ENCODE peak calls at places on chromosomes 2 and 18, in four cellular contexts. R is HTR-8/SVneo, U is posterior vena cava, O is GM10248. F is an unnamed sample.

GRCh38 chr2:109440507-109441156 is 173.1 kb downstream of the SEPTIN10 start:
- DNase-seq in R (no peak), U (peak), O (no peak), F (peak)

GRCh38 chr18:36162981-36163380 is 24.3 kb upstream of the MOCOS start:
- DNase-seq in R (no peak), U (no peak), O (no peak), F (no peak)

GRCh38 chr18:67476585-67476984 is 39.9 kb downstream of the DSEL start:
- DNase-seq in R (no peak), U (no peak), O (no peak), F (no peak)

GRCh38 chr2:144331652-144332355 is 188.1 kb downstream of the ZEB2 start:
- DNase-seq in R (peak), U (peak), O (peak), F (peak)

GRCh38 chr2:205407984-205408383 is 274.3 kb upstream of the NRP2 start:
- DNase-seq in R (no peak), U (no peak), O (no peak), F (no peak)

GRCh38 chr18:12885500-12885899 is 1.5 kb upstream of the PTPN2 start:
- DNase-seq in R (no peak), U (no peak), O (no peak), F (no peak)

GRCh38 chr18:39462436-39462835 is 1896.8 kb upstream of the CELF4 start:
- DNase-seq in R (no peak), U (no peak), O (no peak), F (no peak)

GRCh38 chr2:45284621-45284995 is 275.4 kb upstream of the SIX2 start:
- DNase-seq in R (no peak), U (no peak), O (no peak), F (no peak)

GRCh38 chr2:118319271-118319684 is 231.0 kb downstream of the INSIG2 start:
- DNase-seq in R (no peak), U (no peak), O (no peak), F (no peak)

GRCh38 chr2:53442783-53443182 is 324.8 kb upstream of the CHAC2 start:
- DNase-seq in R (no peak), U (no peak), O (no peak), F (no peak)

GRCh38 chr2:196238836-196239380 is 67.5 kb upstream of the STK17B start:
- DNase-seq in R (no peak), U (no peak), O (no peak), F (no peak)

GRCh38 chr2:29749843-29750242 is 171.5 kb downstream of the ALK start:
- DNase-seq in R (no peak), U (no peak), O (no peak), F (no peak)

GRCh38 chr2:105796131-105796638 is 51.5 kb downstream of the NCK2 start:
- DNase-seq in R (no peak), U (no peak), O (no peak), F (no peak)

GRCh38 chr18:12318334-12318697 is 10.3 kb downstream of the TUBB6 start:
- DNase-seq in R (no peak), U (no peak), O (no peak), F (no peak)

GRCh38 chr2:211955648-211956047 is 583.0 kb downstream of the ERBB4 start:
- DNase-seq in R (no peak), U (no peak), O (no peak), F (no peak)

GRCh38 chr2:216735086-216735485 is 39.7 kb upstream of the IGFBP5 start:
- DNase-seq in R (no peak), U (no peak), O (no peak), F (no peak)